ENCODE peak calls at places on chromosomes 5 and 9, in nine cellular contexts. V, J, H, E, I, S, L, N and G are unnamed samples.
A peak's percentile ranks its signal among the peaks of the same experiment; 100 is the strongest.

GRCh38 chr5:67037171-67037570 is 159.4 kb downstream of the CD180 start:
- DNase-seq in L (peak; percentile 36), N (no peak), H (no peak), J (no peak), S (no peak), V (no peak), E (peak; percentile 35), I (no peak), G (no peak)

GRCh38 chr5:82387041-82387818 is 109.1 kb upstream of the RPS23 start:
- DNase-seq in J (no peak), N (no peak), E (peak; percentile 87), V (no peak), L (peak; percentile 71), I (no peak), S (no peak), H (peak; percentile 61), G (no peak)

GRCh38 chr9:38443597-38443996 is 19.3 kb upstream of the IGFBPL1 start:
- DNase-seq in N (no peak), I (no peak), H (no peak), V (no peak), L (no peak), S (no peak), J (no peak), E (no peak), G (no peak)

GRCh38 chr5:59036274-59036961 is 453.5 kb downstream of the RAB3C start:
- DNase-seq in I (no peak), L (peak; percentile 98), E (peak; percentile 98), S (peak; percentile 64), H (peak; percentile 96), J (no peak), V (no peak), N (no peak), G (peak; percentile 37)

GRCh38 chr9:68685770-68686169 is 19.3 kb upstream of the PIP5K1B start:
- DNase-seq in E (no peak), H (no peak), N (peak; percentile 51), S (no peak), J (peak; percentile 68), L (no peak), I (no peak), V (peak; percentile 27), G (no peak)

GRCh38 chr5:123776761-123777160 is 264.8 kb downstream of the CSNK1G3 start:
- DNase-seq in J (no peak), S (no peak), H (peak; percentile 43), N (no peak), E (peak; percentile 75), I (no peak), L (peak; percentile 70), V (no peak), G (no peak)

GRCh38 chr9:124082622-124083021 is 71.1 kb downstream of the LHX2 start:
- DNase-seq in N (no peak), V (no peak), E (no peak), I (no peak), L (no peak), S (no peak), H (no peak), J (no peak), G (no peak)

GRCh38 chr5:141889282-141889871 is 11.2 kb upstream of the PCDH1 start:
- DNase-seq in I (no peak), S (no peak), E (peak; percentile 54), H (peak; percentile 37), V (no peak), J (no peak), N (no peak), L (peak; percentile 36), G (no peak)

GRCh38 chr5:120684749-120685415 is 220.8 kb downstream of the PRR16 start:
- DNase-seq in S (no peak), L (peak; percentile 11), E (peak; percentile 21), J (peak; percentile 69), H (no peak), N (peak; percentile 31), V (no peak), I (no peak), G (no peak)

GRCh38 chr5:10220253-10220652 is 29.4 kb downstream of the ATPSCKMT start:
- DNase-seq in H (no peak), S (no peak), I (no peak), J (peak; percentile 11), N (peak; percentile 20), E (no peak), L (no peak), V (no peak), G (no peak)

GRCh38 chr9:87706066-87706739 is 19.7 kb upstream of the CTSL start:
- DNase-seq in S (no peak), J (no peak), H (no peak), I (no peak), L (no peak), E (no peak), V (no peak), N (no peak), G (no peak)

GRCh38 chr9:113593682-113594281 is 130.3 kb downstream of the RGS3 start:
- DNase-seq in N (peak; percentile 93), I (peak; percentile 77), L (peak; percentile 96), H (peak; percentile 98), J (peak; percentile 98), S (peak; percentile 89), V (no peak), E (peak; percentile 98), G (no peak)

GRCh38 chr5:96199713-96200183 is 233.3 kb downstream of the PCSK1 start:
- DNase-seq in I (no peak), H (no peak), N (no peak), J (no peak), V (no peak), S (no peak), E (no peak), L (no peak), G (no peak)

GRCh38 chr5:65105301-65105700 is 336.6 kb downstream of the CWC27 start:
- DNase-seq in L (no peak), S (no peak), I (no peak), N (no peak), E (no peak), J (no peak), V (no peak), H (no peak), G (no peak)

GRCh38 chr5:1515311-1515920 is 8.3 kb downstream of the LPCAT1 start:
- DNase-seq in L (no peak), J (peak; percentile 43), I (peak; percentile 10), H (no peak), V (no peak), E (no peak), N (peak; percentile 17), S (peak; percentile 34), G (peak; percentile 22)

GRCh38 chr5:160230686-160231527 is 1.6 kb downstream of the FABP6 start:
- DNase-seq in S (peak; percentile 70), H (peak; percentile 46), E (peak; percentile 74), J (no peak), I (no peak), N (no peak), L (peak; percentile 54), V (no peak), G (no peak)

GRCh38 chr9:1001838-1002237 is 25.4 kb downstream of the DMRT3 start:
- DNase-seq in J (no peak), E (no peak), I (no peak), V (no peak), S (no peak), L (peak; percentile 58), N (no peak), H (no peak), G (no peak)

GRCh38 chr9:120904999-120905793 is 21.4 kb downstream of the TRAF1 start:
- DNase-seq in E (no peak), L (no peak), S (no peak), V (no peak), I (no peak), N (no peak), J (no peak), H (no peak), G (no peak)

GRCh38 chr5:27908341-27908740 is 870.0 kb upstream of the CDH9 start:
- DNase-seq in L (no peak), J (no peak), E (no peak), H (no peak), S (no peak), V (no peak), N (no peak), I (no peak), G (no peak)

DNA sequence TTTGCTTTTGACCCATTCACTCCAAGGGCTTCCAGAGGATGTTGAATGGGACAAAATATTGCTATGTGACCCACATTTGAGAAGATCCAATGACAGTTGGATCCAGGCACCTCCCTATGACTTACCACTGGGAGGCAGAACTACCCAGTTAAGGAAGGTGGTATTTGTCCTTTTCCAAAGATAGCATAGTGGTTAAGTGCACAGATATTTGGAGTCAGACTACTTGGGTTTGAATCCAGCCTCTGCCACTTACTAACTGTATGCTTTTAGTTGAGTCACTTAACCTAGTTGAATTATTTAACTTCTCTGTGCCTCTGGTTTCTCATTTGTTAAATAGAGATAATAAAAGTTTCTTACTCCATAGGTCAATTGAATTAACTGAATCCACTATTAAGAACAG is 74.5 kb upstream of the PALM2AKAP2 start:
- DNase-seq in S (no peak), N (no peak), V (no peak), L (peak; percentile 72), H (peak; percentile 40), I (no peak), E (peak; percentile 75), J (peak; percentile 39), G (no peak)
- TF ChIP-seq CTCF in S (no peak), N (no peak), V (no peak), L (peak; percentile 24), H (peak; percentile 12), I (no peak), E (no peak), J (no peak), G (no peak)

GRCh38 chr9:95465115-95465514 is 51.7 kb downstream of the PTCH1 start:
- DNase-seq in H (no peak), I (no peak), N (no peak), L (no peak), S (no peak), J (no peak), E (no peak), V (no peak), G (no peak)
- TF ChIP-seq CTCF in H (no peak), I (no peak), N (no peak), L (no peak), S (no peak), J (no peak), E (no peak), V (no peak), G (no peak)

DNA sequence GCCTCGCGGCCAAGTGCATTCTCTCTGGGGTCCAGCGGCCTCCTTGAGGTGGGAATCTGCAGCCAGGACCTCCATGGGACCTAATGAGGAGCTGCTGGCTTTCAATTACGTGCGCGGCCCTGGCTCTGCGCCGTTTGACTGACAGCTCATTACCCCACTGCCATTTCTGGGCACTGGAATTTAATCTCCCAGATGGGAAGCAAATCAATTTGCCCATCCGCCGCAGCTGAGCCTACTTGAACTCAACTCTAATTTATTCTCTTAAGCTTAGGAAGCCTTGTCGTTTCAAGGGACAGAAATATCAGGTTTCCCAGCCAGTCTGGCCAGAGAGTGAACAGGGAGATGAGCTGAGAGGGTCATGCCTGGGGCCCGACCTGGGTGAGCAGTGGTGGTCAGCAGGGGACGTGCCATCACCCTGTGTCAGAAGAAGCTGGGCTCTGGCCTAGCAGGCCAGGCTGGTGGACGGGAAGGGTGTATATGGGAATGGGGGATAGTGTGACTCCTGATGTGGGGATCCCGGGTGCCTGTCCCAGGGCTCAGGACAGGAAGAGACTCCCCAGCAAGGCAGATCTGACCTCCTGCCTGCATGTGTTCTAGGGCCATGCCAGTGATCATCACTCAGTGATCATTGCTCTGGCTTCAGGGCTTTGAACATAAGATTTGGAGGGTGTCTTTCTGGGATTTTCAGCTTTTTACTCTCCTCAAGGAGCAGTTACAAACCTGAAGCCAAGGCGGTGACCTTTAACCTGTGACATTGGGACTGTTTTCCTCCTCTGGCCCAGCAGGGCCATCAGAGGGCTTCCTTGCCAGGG is 69.7 kb downstream of the MACROH2A1 start:
- DNase-seq in H (no peak), V (no peak), E (no peak), I (no peak), N (no peak), J (no peak), L (no peak), S (no peak), G (no peak)
- TF ChIP-seq CTCF in H (no peak), V (no peak), E (no peak), I (no peak), N (no peak), J (no peak), L (no peak), S (no peak), G (no peak)

GRCh38 chr5:168874713-168875380 is 295.7 kb upstream of the PANK3 start:
- DNase-seq in J (peak; percentile 76), L (peak; percentile 15), S (no peak), E (peak; percentile 23), H (peak; percentile 14), I (no peak), N (no peak), V (no peak), G (no peak)
- TF ChIP-seq CTCF in J (peak; percentile 61), L (peak; percentile 22), S (no peak), E (peak; percentile 10), H (peak; percentile 20), I (no peak), N (no peak), V (no peak), G (no peak)